ENCODE peak calls at places on chromosomes 7 and 10, in seven cellular contexts. F is astrocyte, G is IMR-90, X is K562, D is HCT116, C is PC-3, J is H9. K is an unnamed sample.

GRCh38 chr7:139032473-139032872 is 3.4 kb downstream of the ZC3HAV1L start:
- DNase-seq in F (no peak), G (no peak), X (no peak), D (no peak), C (no peak), J (no peak), K (no peak)

GRCh38 chr7:17038783-17039170 is 157.0 kb upstream of the AGR3 start:
- DNase-seq in F (no peak), G (no peak), X (no peak), D (no peak), C (peak; percentile 37), J (no peak), K (no peak)

GRCh38 chr10:71244638-71245419 is 32.5 kb downstream of the UNC5B start:
- DNase-seq in F (peak; percentile 70), G (peak; percentile 93), X (no peak), D (no peak), C (no peak), J (no peak), K (peak; percentile 96)

GRCh38 chr10:27568196-27569175 is 64.4 kb downstream of the RAB18 start:
- DNase-seq in F (no peak), G (no peak), X (no peak), D (no peak), C (no peak), J (no peak), K (no peak)

GRCh38 chr7:95758187-95758586 is 14.2 kb upstream of the DYNC1I1 start:
- DNase-seq in F (no peak), G (no peak), X (no peak), D (no peak), C (no peak), J (no peak), K (no peak)

GRCh38 chr10:26367771-26368170 is 70.4 kb upstream of the APBB1IP start:
- DNase-seq in F (peak; percentile 14), G (no peak), X (peak; percentile 26), D (no peak), C (peak; percentile 40), J (peak; percentile 63), K (no peak)

GRCh38 chr7:105429746-105430612 is 41.3 kb upstream of the SRPK2 start:
- DNase-seq in F (peak; percentile 14), G (peak; percentile 47), X (no peak), D (peak; percentile 34), C (peak; percentile 72), J (peak; percentile 34), K (peak; percentile 24)

GRCh38 chr10:127911867-127912257 is 5.0 kb downstream of the PTPRE start:
- DNase-seq in F (no peak), G (no peak), X (no peak), D (no peak), C (no peak), J (no peak), K (no peak)

GRCh38 chr10:35416628-35417625 is 80.6 kb downstream of the CCNY start:
- DNase-seq in F (peak; percentile 51), G (peak; percentile 19), X (no peak), D (no peak), C (no peak), J (no peak), K (no peak)

GRCh38 chr7:6545398-6546126 is 5.7 kb downstream of the GRID2IP start:
- DNase-seq in F (no peak), G (no peak), X (no peak), D (no peak), C (no peak), J (no peak), K (no peak)

GRCh38 chr10:131076341-131076740 is 235.2 kb downstream of the TCERG1L start:
- DNase-seq in F (no peak), G (no peak), X (no peak), D (no peak), C (no peak), J (no peak), K (no peak)

GRCh38 chr10:87038786-87039185 is 18.7 kb downstream of the FAM25A start:
- DNase-seq in F (no peak), G (no peak), X (no peak), D (no peak), C (peak; percentile 15), J (no peak), K (peak; percentile 21)

GRCh38 chr10:69439813-69440506 is 11.3 kb upstream of the TSPAN15 start:
- DNase-seq in F (no peak), G (no peak), X (no peak), D (no peak), C (peak; percentile 96), J (peak; percentile 45), K (no peak)

GRCh38 chr10:42640610-42641229 is 2.4 kb upstream of the ZNF33B start:
- DNase-seq in F (no peak), G (no peak), X (no peak), D (peak; percentile 31), C (peak; percentile 31), J (peak; percentile 45), K (no peak)

GRCh38 chr7:99301496-99301895 is 24.2 kb upstream of the ARPC1A start:
- DNase-seq in F (no peak), G (no peak), X (no peak), D (no peak), C (no peak), J (no peak), K (no peak)

GRCh38 chr7:1537631-1538412 is 7.3 kb downstream of the MAFK start:
- DNase-seq in F (peak; percentile 92), G (peak; percentile 97), X (peak; percentile 92), D (no peak), C (peak; percentile 20), J (no peak), K (peak; percentile 96)

GRCh38 chr7:158722574-158723237 is 18.1 kb upstream of the NCAPG2 start:
- DNase-seq in F (no peak), G (no peak), X (no peak), D (no peak), C (no peak), J (no peak), K (no peak)

GRCh38 chr7:15471387-15471786 is 90.4 kb downstream of the AGMO start:
- DNase-seq in F (no peak), G (no peak), X (no peak), D (no peak), C (no peak), J (no peak), K (no peak)

GRCh38 chr7:42858570-42858969 is 53.3 kb downstream of the C7orf25 start:
- DNase-seq in F (peak; percentile 15), G (peak; percentile 26), X (no peak), D (no peak), C (peak; percentile 65), J (no peak), K (no peak)

GRCh38 chr10:52229271-52229931 is 84.7 kb upstream of the DKK1 start:
- DNase-seq in F (peak; percentile 14), G (peak; percentile 63), X (no peak), D (no peak), C (peak; percentile 94), J (no peak), K (peak; percentile 30)

GRCh38 chr10:44462338-44462914 is 77.5 kb upstream of the CXCL12 start:
- DNase-seq in F (peak; percentile 35), G (no peak), X (no peak), D (no peak), C (peak; percentile 63), J (no peak), K (peak; percentile 48)

GRCh38 chr7:106110238-106110560 is 1.9 kb downstream of the SYPL1 start:
- DNase-seq in F (no peak), G (no peak), X (no peak), D (no peak), C (peak; percentile 35), J (no peak), K (no peak)

GRCh38 chr7:47379629-47380324 is 202.1 kb downstream of the TNS3 start:
- DNase-seq in F (peak; percentile 81), G (peak; percentile 75), X (no peak), D (peak; percentile 45), C (peak; percentile 83), J (peak; percentile 47), K (peak; percentile 60)

GRCh38 chr7:135369405-135369804 is 135.8 kb downstream of the STRA8 start:
- DNase-seq in F (no peak), G (no peak), X (no peak), D (no peak), C (no peak), J (no peak), K (no peak)

GRCh38 chr7:134307320-134307719 is 9.4 kb downstream of the SLC35B4 start:
- DNase-seq in F (no peak), G (no peak), X (no peak), D (no peak), C (peak; percentile 34), J (no peak), K (peak; percentile 47)

GRCh38 chr7:100433592-100434296 is 2.6 kb downstream of the PPP1R35 start:
- DNase-seq in F (no peak), G (no peak), X (no peak), D (no peak), C (no peak), J (no peak), K (no peak)
- H3K9ac ChIP-seq in F (no peak overlapping the region), G (no peak overlapping the region), X (no peak overlapping the region), D (no peak overlapping the region), C (no peak overlapping the region), J (no peak overlapping the region), K (no peak overlapping the region)

DNA sequence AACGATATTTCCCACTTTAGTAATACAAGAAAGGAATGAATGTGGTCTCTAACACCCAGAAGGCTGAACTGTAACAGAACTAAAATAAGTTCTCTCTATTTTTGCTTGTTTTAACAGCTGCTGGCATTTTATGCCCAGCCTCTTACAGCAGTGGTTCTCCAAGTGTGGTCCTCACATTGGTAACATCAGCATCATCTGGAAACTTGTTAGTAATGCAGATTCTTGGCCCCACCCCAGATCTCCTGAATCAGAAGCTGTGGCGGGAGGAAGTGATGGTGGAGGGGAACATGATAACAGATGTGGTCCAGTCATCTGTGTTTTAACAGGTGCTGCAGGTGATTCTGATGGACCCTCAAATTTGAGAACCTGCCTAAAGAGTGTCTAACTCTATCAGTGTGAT is 170.1 kb downstream of the TMEM26 start:
- DNase-seq in F (peak; percentile 56), G (peak; percentile 43), X (no peak), D (no peak), C (no peak), J (no peak), K (peak; percentile 68)
- H2AFZ ChIP-seq in F (no peak overlapping the region), G (no peak overlapping the region), X (no peak overlapping the region), D (no peak overlapping the region), C (no peak overlapping the region), J (no peak overlapping the region), K (no peak overlapping the region)

DNA sequence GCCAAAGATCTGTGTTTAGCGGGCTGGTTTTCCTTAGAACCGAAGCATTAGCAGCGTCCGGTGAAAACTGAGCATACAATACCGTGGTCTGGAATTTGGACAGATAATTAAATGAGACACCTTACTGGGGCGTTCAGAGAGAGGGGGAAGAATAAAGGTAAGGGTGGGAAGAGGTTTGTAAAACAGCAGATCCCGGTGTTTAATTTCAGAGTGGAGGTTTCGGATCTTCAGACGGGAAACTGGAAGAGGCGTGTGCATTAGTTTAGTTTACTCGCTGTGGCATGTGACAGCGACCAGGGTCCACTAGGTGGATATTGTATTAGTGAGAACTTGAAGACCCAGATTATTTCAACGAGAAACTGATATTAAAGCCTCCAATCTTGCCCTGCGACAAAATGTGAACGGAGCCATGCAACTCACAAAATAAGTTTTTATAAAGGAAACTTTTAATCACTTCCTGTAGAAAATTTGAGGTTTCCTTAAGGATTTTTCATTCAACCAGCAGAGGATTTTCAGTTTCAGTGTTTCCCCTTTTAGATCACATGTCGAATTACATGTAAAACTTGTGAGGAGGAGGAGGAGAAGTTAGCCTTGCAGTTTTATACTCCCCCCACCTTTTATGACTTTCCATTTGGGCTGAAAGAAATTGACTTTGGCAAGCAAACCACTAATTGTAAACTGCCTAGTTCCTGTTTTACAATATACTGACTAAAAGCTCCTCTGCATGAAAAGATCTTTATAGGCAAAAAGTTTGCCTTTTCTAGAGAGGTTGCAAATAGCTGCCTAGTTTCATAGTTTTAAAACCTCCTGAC is 2.8 kb downstream of the BAMBI start:
- DNase-seq in F (no peak), G (no peak), X (peak; percentile 20), D (no peak), C (peak; percentile 50), J (no peak), K (no peak)
- H3K9ac ChIP-seq in F (peak overlapping the region; percentile 85), G (peak overlapping the region; percentile 93), X (peak overlapping the region; percentile 30), D (no peak overlapping the region), C (peak overlapping the region; percentile 75), J (no peak overlapping the region), K (no peak overlapping the region)

GRCh38 chr10:21292763-21293517 is 232.5 kb downstream of the SKIDA1 start:
- DNase-seq in F (peak; percentile 99), G (peak; percentile 98), X (no peak), D (peak; percentile 95), C (peak; percentile 92), J (peak; percentile 76), K (peak; percentile 99)
- H2AFZ ChIP-seq in F (peak overlapping the region; percentile 12), G (peak overlapping the region; percentile 69), X (peak overlapping the region; percentile 60), D (peak overlapping the region; percentile 37), C (peak overlapping the region; percentile 64), J (no peak overlapping the region), K (no peak overlapping the region)